ENCODE peak calls at places on chromosome 13, in six cellular contexts. U, E, O, S, K and X are unnamed samples. For H3K4me1, the result is how much of the 10 kb centered on the place peaks cover.

GRCh38 chr13:37510441-37510840 is 88.1 kb downstream of the POSTN start:
- DNase-seq in K (peak), O (no peak), E (no peak), U (no peak), S (no peak), X (no peak)

GRCh38 chr13:33710924-33711323 is 107.0 kb upstream of the RFC3 start:
- DNase-seq in O (no peak), S (no peak), K (no peak), U (no peak), E (no peak), X (no peak)

GRCh38 chr13:39765801-39766463 is 110.5 kb downstream of the COG6 start:
- DNase-seq in E (peak), O (peak), U (no peak), K (peak), S (no peak), X (no peak)

GRCh38 chr13:21933001-21933400 is 262.1 kb downstream of the FGF9 start:
- DNase-seq in S (no peak), O (no peak), U (no peak), E (no peak), K (no peak), X (no peak)

GRCh38 chr13:57030671-57031070 is 110.0 kb upstream of the PRR20A start:
- DNase-seq in U (no peak), S (no peak), O (no peak), K (no peak), E (no peak), X (no peak)

GRCh38 chr13:111903143-111903542 is 163.8 kb upstream of the SOX1 start:
- DNase-seq in K (no peak), E (no peak), U (no peak), O (no peak), S (no peak), X (no peak)

GRCh38 chr13:30071890-30072817 is 221.7 kb upstream of the UBL3 start:
- DNase-seq in E (peak), S (no peak), K (peak), U (no peak), O (no peak), X (no peak)

GRCh38 chr13:73195091-73195490 is 136.3 kb downstream of the KLF5 start:
- DNase-seq in O (no peak), E (no peak), U (no peak), K (no peak), S (no peak), X (no peak)

GRCh38 chr13:23509781-23510543 is 60.2 kb upstream of the TNFRSF19 start:
- DNase-seq in E (no peak), S (peak), O (no peak), K (no peak), U (no peak), X (no peak)

GRCh38 chr13:95842898-95843297 is 166.0 kb downstream of the DNAJC3 start:
- DNase-seq in K (no peak), S (no peak), U (no peak), O (no peak), E (no peak), X (no peak)

GRCh38 chr13:24386816-24387708 is 77.7 kb downstream of the C1QTNF9 start:
- DNase-seq in S (no peak), O (no peak), K (no peak), U (no peak), E (no peak), X (no peak)

GRCh38 chr13:22506286-22506685 is 674.5 kb upstream of the SGCG start:
- DNase-seq in U (no peak), S (no peak), O (peak), K (no peak), E (no peak), X (no peak)

GRCh38 chr13:111139874-111140561 is 24.9 kb downstream of the ARHGEF7 start:
- DNase-seq in E (no peak), K (no peak), S (no peak), U (no peak), O (no peak), X (no peak)

GRCh38 chr13:49624207-49624606 is 4.1 kb upstream of the ARL11 start:
- DNase-seq in E (no peak), U (no peak), S (no peak), K (no peak), O (no peak), X (no peak)
- H3K4me3 ChIP-seq in E (no peak), U (no peak), S (no peak), K (no peak), O (no peak), X (no peak)

GRCh38 chr13:49549289-49549688 is 36.1 kb downstream of the RCBTB1 start:
- DNase-seq in S (no peak), K (no peak), E (peak), O (no peak), U (no peak), X (no peak)
- H3K4me1 ChIP-seq in S (under half), K (under half), E (under half), O (under half), U (under half), X (under half)

DNA sequence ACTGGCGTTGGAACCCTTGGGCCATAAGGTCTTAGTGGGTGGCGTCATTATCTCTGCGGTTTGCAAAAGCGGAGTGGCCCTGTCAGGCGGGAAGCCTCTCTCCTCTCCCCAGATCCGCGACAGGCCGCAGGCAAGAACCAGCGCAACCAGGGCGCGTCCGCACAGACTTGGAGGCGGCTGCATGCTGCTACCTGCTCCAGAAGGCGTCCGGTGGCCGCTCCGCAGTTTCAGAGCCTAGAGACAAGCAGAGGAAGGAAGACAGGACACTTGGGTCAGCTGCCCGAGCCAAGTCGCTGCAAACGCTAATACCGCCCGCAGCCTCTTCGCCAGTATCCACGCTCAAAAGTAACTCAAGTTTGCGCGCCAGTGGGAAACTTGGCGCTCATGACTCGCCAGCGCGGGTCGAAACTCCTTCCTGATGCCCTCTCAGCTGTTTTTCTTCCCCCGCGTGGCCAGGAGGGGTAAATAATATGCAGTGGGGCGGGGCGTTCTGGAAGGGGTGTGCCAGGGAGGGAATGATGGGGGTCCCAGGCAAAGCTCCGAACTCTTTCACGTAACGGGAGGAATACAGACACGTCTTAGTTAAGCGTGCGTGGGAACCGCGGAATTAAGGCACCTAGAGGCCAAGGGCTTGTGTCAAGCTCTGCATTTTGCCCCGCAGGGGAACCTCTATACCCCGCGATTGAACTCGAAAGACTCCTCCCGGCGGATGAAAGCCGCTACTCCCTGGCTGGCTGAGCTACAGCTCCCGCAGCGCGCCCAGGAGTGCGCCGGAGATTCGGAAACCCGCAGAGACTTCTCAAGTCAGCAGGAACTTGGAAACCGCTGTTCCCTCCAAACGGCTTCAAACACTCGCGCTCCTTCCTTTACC is at the start of gene EDNRB:
- DNase-seq in U (no peak), E (peak), S (peak), O (no peak), K (peak), X (peak)
- TF ChIP-seq POLR2A in U (no peak), E (peak), S (no peak), O (no peak), K (no peak), X (peak)

DNA sequence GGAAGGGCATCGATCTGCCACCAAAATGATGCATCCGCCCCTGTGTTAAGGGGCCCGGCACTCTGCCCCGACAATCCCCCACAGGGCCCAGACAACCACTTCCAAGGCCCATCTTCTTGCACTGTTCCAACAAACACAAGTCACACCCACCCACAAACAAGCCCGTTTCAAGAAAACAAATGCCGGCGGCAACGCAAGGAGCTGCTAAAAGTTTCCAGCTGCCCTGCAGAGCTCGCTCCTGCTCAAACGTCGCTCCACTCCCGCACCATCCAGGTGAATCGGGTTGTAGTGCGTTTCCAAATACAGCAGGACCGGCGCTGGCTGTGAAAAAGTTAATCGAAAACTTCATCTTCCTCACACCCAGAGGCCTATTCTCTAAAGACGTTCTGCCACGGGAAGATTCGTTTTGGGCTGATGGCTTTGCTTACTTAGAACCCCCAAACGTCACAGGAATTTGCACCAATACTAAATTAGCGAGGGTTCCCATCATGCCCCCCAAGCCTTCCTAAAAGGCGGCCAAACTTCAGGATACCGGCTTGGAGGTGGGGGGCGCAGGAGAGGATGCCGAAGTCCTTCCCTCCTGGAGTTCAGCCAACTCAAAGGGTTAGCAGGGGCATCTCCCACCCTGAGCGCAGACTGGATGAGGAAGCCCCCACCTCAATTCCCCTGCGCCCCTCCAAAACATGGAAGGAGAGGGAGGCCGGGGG is 107.4 kb upstream of the DOCK9 start:
- DNase-seq in K (no peak), U (no peak), E (peak), S (no peak), O (peak), X (no peak)
- H3K4me3 ChIP-seq in K (peak), U (peak), E (peak), S (no peak), O (peak), X (peak)

GRCh38 chr13:113486698-113487097 is 3.8 kb downstream of the DCUN1D2 start:
- DNase-seq in E (no peak), K (no peak), U (no peak), O (no peak), S (no peak), X (peak)
- H3K4me1 ChIP-seq in E (under half), K (under half), U (under half), O (under half), S (under half), X (under half)

DNA sequence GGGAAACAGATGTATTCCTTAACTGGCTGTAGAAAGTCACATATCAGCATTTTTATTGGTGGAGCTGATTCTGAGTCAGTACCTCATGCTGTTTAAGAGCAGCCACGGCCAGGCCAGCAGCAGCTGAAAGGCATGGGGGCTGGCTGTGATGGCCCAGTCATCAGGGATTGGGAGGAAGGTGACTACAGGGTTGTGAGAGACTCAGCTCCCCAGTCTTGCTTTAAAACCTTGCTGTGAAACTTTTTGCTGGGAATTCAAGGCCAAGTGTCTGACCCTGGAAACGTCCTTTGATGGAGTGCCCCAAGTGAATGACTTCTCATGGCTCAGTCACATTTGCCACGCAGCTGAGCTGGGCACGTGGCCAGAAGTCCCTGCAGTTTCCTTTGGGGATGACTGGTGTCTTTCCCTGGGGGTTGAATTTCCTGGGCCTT is 39.1 kb upstream of the RNF113B start:
- DNase-seq in S (peak), K (no peak), U (no peak), E (peak), O (no peak), X (peak)
- TF ChIP-seq POLR2A in S (peak), K (no peak), U (no peak), E (no peak), O (no peak), X (peak)